ENCODE peak calls at places on chromosomes 12 and 14, in four cellular contexts. One of them, this sample, is unnamed.

GRCh38 chr12:106941481-106942156 is 14.1 kb upstream of the TMEM263 start:
- DNase-seq in IMR-90: no peak
- DNase-seq in H1: no peak
- DNase-seq in H9: no peak
- DNase-seq in this sample: no peak

GRCh38 chr12:57008113-57008687 is 1.9 kb upstream of the ZBTB39 start:
- DNase-seq in IMR-90: peak
- DNase-seq in H1: no peak
- DNase-seq in H9: no peak
- DNase-seq in this sample: peak

GRCh38 chr14:74945261-74945851 is 10.0 kb downstream of the PGF start:
- DNase-seq in IMR-90: no peak
- DNase-seq in H1: peak
- DNase-seq in H9: peak
- DNase-seq in this sample: peak

GRCh38 chr12:121466800-121467637 is 67.1 kb downstream of the RNF34 start:
- DNase-seq in IMR-90: peak
- DNase-seq in H1: peak
- DNase-seq in H9: peak
- DNase-seq in this sample: peak

GRCh38 chr12:116532986-116533342 is 26.2 kb upstream of the MAP1LC3B2 start:
- DNase-seq in IMR-90: no peak
- DNase-seq in H1: no peak
- DNase-seq in H9: no peak
- DNase-seq in this sample: no peak

GRCh38 chr14:39339003-39339402 is 93.2 kb downstream of the FBXO33 start:
- DNase-seq in IMR-90: no peak
- DNase-seq in H1: peak
- DNase-seq in H9: peak
- DNase-seq in this sample: no peak

GRCh38 chr14:34615507-34615906 is 14.4 kb downstream of the SNX6 start:
- DNase-seq in IMR-90: no peak
- DNase-seq in H1: no peak
- DNase-seq in H9: no peak
- DNase-seq in this sample: no peak

GRCh38 chr14:57139173-57139572 is 129.5 kb downstream of the EXOC5 start:
- DNase-seq in IMR-90: no peak
- DNase-seq in H1: no peak
- DNase-seq in H9: no peak
- DNase-seq in this sample: no peak

GRCh38 chr12:58889557-58889956 is 30.7 kb downstream of the LRIG3 start:
- DNase-seq in IMR-90: no peak
- DNase-seq in H1: no peak
- DNase-seq in H9: no peak
- DNase-seq in this sample: no peak

GRCh38 chr12:9731393-9731792 is 1.5 kb downstream of the CLECL1 start:
- DNase-seq in IMR-90: no peak
- DNase-seq in H1: no peak
- DNase-seq in H9: no peak
- DNase-seq in this sample: no peak

GRCh38 chr12:26736563-26737486 is 96.2 kb downstream of the ITPR2 start:
- DNase-seq in IMR-90: peak
- DNase-seq in H1: no peak
- DNase-seq in H9: no peak
- DNase-seq in this sample: no peak

GRCh38 chr14:103103461-103104388 is 9.2 kb downstream of the EXOC3L4 start:
- DNase-seq in IMR-90: peak
- DNase-seq in H1: peak
- DNase-seq in H9: peak
- DNase-seq in this sample: peak

GRCh38 chr12:21459474-21459873 is 22.0 kb downstream of the PYROXD1 start:
- DNase-seq in IMR-90: no peak
- DNase-seq in H1: no peak
- DNase-seq in H9: no peak
- DNase-seq in this sample: no peak

GRCh38 chr12:92827836-92828431 is 101.2 kb downstream of the EEA1 start:
- DNase-seq in IMR-90: peak
- DNase-seq in H1: no peak
- DNase-seq in H9: no peak
- DNase-seq in this sample: peak

GRCh38 chr12:12505544-12506501 is 56.8 kb downstream of the DUSP16 start:
- DNase-seq in IMR-90: peak
- DNase-seq in H1: peak
- DNase-seq in H9: no peak
- DNase-seq in this sample: peak

GRCh38 chr12:33322519-33322918 is 117.1 kb downstream of the SYT10 start:
- DNase-seq in IMR-90: no peak
- DNase-seq in H1: no peak
- DNase-seq in H9: no peak
- DNase-seq in this sample: no peak

GRCh38 chr12:108342985-108343384 is 3.9 kb upstream of the CMKLR1 start:
- DNase-seq in IMR-90: no peak
- DNase-seq in H1: no peak
- DNase-seq in H9: no peak
- DNase-seq in this sample: no peak

GRCh38 chr12:124028560-124028935 is 55.5 kb downstream of the ZNF664 start:
- DNase-seq in IMR-90: no peak
- DNase-seq in H1: no peak
- DNase-seq in H9: peak
- DNase-seq in this sample: no peak

GRCh38 chr14:35114036-35114435 is 7.8 kb downstream of the PPP2R3C start:
- DNase-seq in IMR-90: peak
- DNase-seq in H1: no peak
- DNase-seq in H9: no peak
- DNase-seq in this sample: peak

GRCh38 chr14:97346675-97347074 is 549.5 kb downstream of the VRK1 start:
- DNase-seq in IMR-90: no peak
- DNase-seq in H1: no peak
- DNase-seq in H9: no peak
- DNase-seq in this sample: no peak

GRCh38 chr12:71754461-71755145 is at the start of gene RAB21:
- DNase-seq in IMR-90: peak
- DNase-seq in H1: peak
- DNase-seq in H9: peak
- DNase-seq in this sample: peak
- H4K8ac ChIP-seq in IMR-90: peak
- H4K8ac ChIP-seq in H1: peak
- H4K8ac ChIP-seq in H9: no peak
- H4K8ac ChIP-seq in this sample: peak

GRCh38 chr12:50924439-50925341 is 27.7 kb upstream of the HIGD1C start:
- DNase-seq in IMR-90: peak
- DNase-seq in H1: peak
- DNase-seq in H9: peak
- DNase-seq in this sample: peak

GRCh38 chr12:50924131-50924438 is 28.3 kb upstream of the HIGD1C start:
- DNase-seq in IMR-90: no peak
- DNase-seq in H1: no peak
- DNase-seq in H9: peak
- DNase-seq in this sample: no peak

GRCh38 chr12:50926415-50926814 is 25.9 kb upstream of the HIGD1C start:
- DNase-seq in IMR-90: no peak
- DNase-seq in H1: no peak
- DNase-seq in H9: no peak
- DNase-seq in this sample: no peak

GRCh38 chr12:50925920-50926319 is 26.4 kb upstream of the HIGD1C start:
- DNase-seq in IMR-90: no peak
- DNase-seq in H1: no peak
- DNase-seq in H9: no peak
- DNase-seq in this sample: no peak

DNA sequence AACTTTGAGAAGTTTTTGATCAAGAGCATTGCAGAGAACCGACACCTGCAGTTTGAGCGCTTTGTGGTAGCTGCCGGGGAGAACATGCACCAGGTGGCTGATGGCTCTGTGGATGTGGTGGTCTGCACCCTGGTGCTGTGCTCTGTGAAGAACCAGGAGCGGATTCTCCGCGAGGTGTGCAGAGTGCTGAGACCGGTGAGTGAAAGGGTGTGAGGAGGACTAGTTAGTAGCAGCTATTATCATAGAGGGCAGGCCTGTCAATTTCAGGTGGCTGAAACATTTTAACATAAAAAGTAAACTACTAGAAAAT is 27.0 kb upstream of the HIGD1C start:
- DNase-seq in IMR-90: no peak
- DNase-seq in H1: no peak
- DNase-seq in H9: peak
- DNase-seq in this sample: no peak
- H3K27ac ChIP-seq in IMR-90: no peak
- H3K27ac ChIP-seq in H1: no peak
- H3K27ac ChIP-seq in H9: peak
- H3K27ac ChIP-seq in this sample: no peak

DNA sequence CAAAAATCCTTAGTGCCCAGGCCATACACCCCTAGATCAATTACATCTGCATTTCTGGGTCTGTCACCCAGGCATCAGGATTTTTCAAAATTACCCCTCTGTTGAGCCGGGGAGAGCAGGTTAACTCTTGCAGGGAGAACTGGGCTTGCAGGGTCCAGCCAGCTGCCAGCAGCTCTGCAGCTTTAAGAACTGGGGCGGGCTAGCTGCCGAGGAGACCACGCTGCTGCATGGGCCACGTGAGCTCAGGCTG is at the start of gene DGLUCY:
- DNase-seq in IMR-90: peak
- DNase-seq in H1: no peak
- DNase-seq in H9: no peak
- DNase-seq in this sample: peak
- H4K8ac ChIP-seq in IMR-90: peak
- H4K8ac ChIP-seq in H1: peak
- H4K8ac ChIP-seq in H9: peak
- H4K8ac ChIP-seq in this sample: peak

GRCh38 chr12:76706099-76706498 is 57.8 kb upstream of the ZDHHC17 start:
- DNase-seq in IMR-90: peak
- DNase-seq in H1: no peak
- DNase-seq in H9: no peak
- DNase-seq in this sample: peak
- H3K27ac ChIP-seq in IMR-90: peak
- H3K27ac ChIP-seq in H1: no peak
- H3K27ac ChIP-seq in H9: no peak
- H3K27ac ChIP-seq in this sample: no peak

DNA sequence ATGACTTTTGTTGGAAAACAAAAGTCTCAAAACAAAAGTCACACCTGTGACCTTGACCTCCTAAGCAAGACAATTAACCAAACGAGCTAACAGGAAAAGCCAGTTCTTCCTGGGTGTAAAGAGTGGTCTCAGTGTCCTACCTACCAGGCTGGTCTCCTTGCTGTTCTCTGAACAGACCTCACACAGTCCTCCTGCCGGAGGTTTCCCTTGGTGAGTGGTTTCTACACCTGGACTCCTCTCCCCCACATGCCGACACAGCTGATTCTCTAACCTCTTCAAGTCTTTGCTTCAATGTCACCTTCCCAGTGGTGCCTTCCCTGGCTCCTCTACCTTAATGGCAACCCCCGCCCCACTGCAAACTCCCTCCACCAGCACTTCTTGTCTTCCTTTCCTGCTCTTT is 238.6 kb downstream of the ZFP36L1 start:
- DNase-seq in IMR-90: no peak
- DNase-seq in H1: no peak
- DNase-seq in H9: peak
- DNase-seq in this sample: no peak
- H4K8ac ChIP-seq in IMR-90: peak
- H4K8ac ChIP-seq in H1: no peak
- H4K8ac ChIP-seq in H9: no peak
- H4K8ac ChIP-seq in this sample: peak

GRCh38 chr14:77543240-77543551 is 44.6 kb upstream of the ISM2 start:
- DNase-seq in IMR-90: no peak
- DNase-seq in H1: no peak
- DNase-seq in H9: no peak
- DNase-seq in this sample: peak

GRCh38 chr14:77543637-77544334 is 45.2 kb upstream of the ISM2 start:
- DNase-seq in IMR-90: peak
- DNase-seq in H1: no peak
- DNase-seq in H9: no peak
- DNase-seq in this sample: peak

GRCh38 chr14:77541905-77542304 is 43.3 kb upstream of the ISM2 start:
- DNase-seq in IMR-90: no peak
- DNase-seq in H1: no peak
- DNase-seq in H9: no peak
- DNase-seq in this sample: no peak

GRCh38 chr14:77542349-77543239 is 44.0 kb upstream of the ISM2 start:
- DNase-seq in IMR-90: no peak
- DNase-seq in H1: no peak
- DNase-seq in H9: no peak
- DNase-seq in this sample: peak

DNA sequence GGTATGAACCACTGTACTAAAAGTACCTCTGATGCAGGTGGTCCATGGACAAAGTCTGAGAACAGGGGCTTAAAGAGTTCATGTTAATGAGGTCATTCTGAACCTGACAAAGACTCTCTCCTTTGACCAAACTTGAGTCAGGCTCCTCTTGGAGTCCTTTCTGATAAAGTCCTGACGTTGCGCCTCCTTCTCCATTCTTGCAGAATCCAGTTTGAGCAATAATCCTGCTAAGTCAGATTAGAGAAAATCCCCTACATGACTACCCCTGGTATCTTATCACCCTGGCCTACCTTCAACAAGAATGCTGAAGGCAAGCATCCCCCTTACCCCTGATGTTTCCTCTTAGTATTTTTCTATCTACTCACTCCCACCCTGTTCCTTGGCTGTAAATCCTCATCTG is 46.0 kb upstream of the ISM2 start:
- DNase-seq in IMR-90: no peak
- DNase-seq in H1: no peak
- DNase-seq in H9: no peak
- DNase-seq in this sample: no peak
- H3K27ac ChIP-seq in IMR-90: no peak
- H3K27ac ChIP-seq in H1: no peak
- H3K27ac ChIP-seq in H9: no peak
- H3K27ac ChIP-seq in this sample: no peak

GRCh38 chr14:37198907-37199306 is 1.2 kb downstream of the MIPOL1 start:
- DNase-seq in IMR-90: no peak
- DNase-seq in H1: no peak
- DNase-seq in H9: no peak
- DNase-seq in this sample: no peak

GRCh38 chr14:37195327-37195726 is 2.4 kb upstream of the MIPOL1 start:
- DNase-seq in IMR-90: peak
- DNase-seq in H1: no peak
- DNase-seq in H9: no peak
- DNase-seq in this sample: peak

GRCh38 chr14:37197421-37198272 is at the start of gene MIPOL1:
- DNase-seq in IMR-90: peak
- DNase-seq in H1: peak
- DNase-seq in H9: peak
- DNase-seq in this sample: peak

GRCh38 chr14:37196604-37197420 is 925 bp upstream of the MIPOL1 start:
- DNase-seq in IMR-90: no peak
- DNase-seq in H1: no peak
- DNase-seq in H9: no peak
- DNase-seq in this sample: no peak

DNA sequence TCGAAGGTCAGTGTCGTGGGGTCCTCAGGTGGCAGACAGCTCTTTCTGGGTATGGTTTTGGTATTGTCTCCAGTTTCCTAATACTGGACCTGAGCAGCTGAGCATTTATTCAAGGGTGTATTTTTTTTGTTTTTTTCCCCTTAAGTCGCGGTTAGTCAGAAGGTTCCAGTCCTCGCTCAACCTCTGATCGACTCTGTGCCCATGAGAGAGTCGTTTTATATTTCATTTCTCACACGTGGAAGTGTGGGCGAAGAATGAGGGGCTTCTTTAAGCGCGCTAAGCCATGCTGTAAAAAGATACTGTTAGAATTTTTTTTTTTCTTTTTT is 499 bp downstream of the MIPOL1 start:
- DNase-seq in IMR-90: no peak
- DNase-seq in H1: no peak
- DNase-seq in H9: no peak
- DNase-seq in this sample: no peak
- H4K8ac ChIP-seq in IMR-90: peak
- H4K8ac ChIP-seq in H1: no peak
- H4K8ac ChIP-seq in H9: no peak
- H4K8ac ChIP-seq in this sample: no peak